ENCODE peak calls at places on chromosome 9, in four cellular contexts. One of them, this sample, is unnamed.

GRCh38 chr9:91914404-91914803 is 35.6 kb downstream of the ROR2 start:
- DNase-seq in A549: no peak
- DNase-seq in NCI-H1092: no peak
- DNase-seq in SHP77: no peak
- DNase-seq in this sample: no peak

GRCh38 chr9:112860466-112860865 is 30.2 kb downstream of the SLC46A2 start:
- DNase-seq in NCI-H1092: no peak
- DNase-seq in A549: no peak
- DNase-seq in SHP77: no peak
- DNase-seq in this sample: no peak

GRCh38 chr9:136802321-136802720 is 5.4 kb upstream of the RABL6 start:
- DNase-seq in NCI-H1092: no peak
- DNase-seq in A549: no peak
- DNase-seq in SHP77: no peak
- DNase-seq in this sample: no peak

GRCh38 chr9:74245871-74246552 is 251.1 kb upstream of the RORB start:
- DNase-seq in SHP77: no peak
- DNase-seq in A549: no peak
- DNase-seq in NCI-H1092: no peak
- DNase-seq in this sample: no peak

GRCh38 chr9:134875376-134875775 is 5.2 kb upstream of the FCN2 start:
- DNase-seq in SHP77: no peak
- DNase-seq in NCI-H1092: no peak
- DNase-seq in A549: no peak
- DNase-seq in this sample: no peak

GRCh38 chr9:14423816-14424261 is 109.9 kb upstream of the NFIB start:
- DNase-seq in A549: no peak
- DNase-seq in SHP77: no peak
- DNase-seq in NCI-H1092: no peak
- DNase-seq in this sample: no peak

GRCh38 chr9:132970306-132971062 is 8.0 kb upstream of the GFI1B start:
- DNase-seq in NCI-H1092: no peak
- DNase-seq in A549: no peak
- DNase-seq in SHP77: no peak
- DNase-seq in this sample: no peak

GRCh38 chr9:109986423-109987055 is 206.5 kb downstream of the PALM2AKAP2 start:
- DNase-seq in SHP77: no peak
- DNase-seq in A549: no peak
- DNase-seq in NCI-H1092: no peak
- DNase-seq in this sample: no peak

GRCh38 chr9:673966-674526 is 167.5 kb upstream of the DMRT1 start:
- DNase-seq in NCI-H1092: no peak
- DNase-seq in SHP77: no peak
- DNase-seq in A549: no peak
- DNase-seq in this sample: no peak

GRCh38 chr9:131739192-131739961 is 499 bp downstream of the RAPGEF1 start:
- DNase-seq in A549: no peak
- DNase-seq in NCI-H1092: no peak
- DNase-seq in SHP77: no peak
- DNase-seq in this sample: no peak

This sample was measured in NCI-H510A.